ENCODE peak calls at places on chromosomes 5 and 9, in eight cellular contexts. U is fibroblast of mammary gland, V is thoracic aorta, Z is spleen, D is AG04449, X is ovary, Q is IMR-90, J is fibroblast of lung. C is an unnamed sample.

GRCh38 chr5:167792538-167792937 is 498.9 kb upstream of the WWC1 start:
- DNase-seq in U (no peak), V (no peak), Z (no peak), D (no peak), X (no peak), Q (no peak), J (no peak), C (no peak)

GRCh38 chr9:135130266-135130976 is 43.0 kb downstream of the OLFM1 start:
- DNase-seq in U (no peak), V (no peak), Z (no peak), D (no peak), X (no peak), Q (no peak), J (no peak), C (peak; percentile 4)

GRCh38 chr5:125083932-125084331 is 337.5 kb upstream of the ZNF608 start:
- DNase-seq in U (peak; percentile 97), V (no peak), Z (no peak), D (peak; percentile 77), X (no peak), Q (peak; percentile 93), J (peak; percentile 88), C (peak; percentile 82)

GRCh38 chr9:93182572-93182971 is 1.4 kb upstream of the WNK2 start:
- DNase-seq in U (no peak), V (no peak), Z (no peak), D (no peak), X (no peak), Q (no peak), J (no peak), C (no peak)

GRCh38 chr5:980941-981340 is 27.7 kb upstream of the NKD2 start:
- DNase-seq in U (no peak), V (no peak), Z (no peak), D (no peak), X (no peak), Q (no peak), J (no peak), C (no peak)

GRCh38 chr9:135888126-135888765 is 19.1 kb downstream of the CAMSAP1 start:
- DNase-seq in U (no peak), V (no peak), Z (peak; percentile 47), D (no peak), X (no peak), Q (no peak), J (no peak), C (no peak)

GRCh38 chr9:134224827-134225154 is 60.4 kb upstream of the RNU6ATAC start:
- DNase-seq in U (no peak), V (no peak), Z (no peak), D (no peak), X (peak; percentile 16), Q (no peak), J (no peak), C (no peak)

GRCh38 chr5:169703803-169704202 is 66.7 kb downstream of the DOCK2 start:
- DNase-seq in U (peak; percentile 16), V (no peak), Z (no peak), D (no peak), X (no peak), Q (no peak), J (no peak), C (no peak)

GRCh38 chr9:85158512-85158911 is 489.0 kb downstream of the NTRK2 start:
- DNase-seq in U (no peak), V (no peak), Z (no peak), D (no peak), X (no peak), Q (no peak), J (no peak), C (no peak)

GRCh38 chr5:172881691-172882370 is 47.8 kb downstream of the ERGIC1 start:
- DNase-seq in U (peak; percentile 85), V (no peak), Z (no peak), D (no peak), X (no peak), Q (peak; percentile 86), J (peak; percentile 64), C (peak; percentile 63)

GRCh38 chr5:172235132-172235780 is 41.3 kb downstream of the EFCAB9 start:
- DNase-seq in U (peak; percentile 10), V (no peak), Z (no peak), D (no peak), X (no peak), Q (peak; percentile 7), J (peak; percentile 5), C (peak; percentile 14)

GRCh38 chr5:1523480-1523792 is 324 bp downstream of the LPCAT1 start:
- DNase-seq in U (no peak), V (no peak), Z (peak; percentile 91), D (no peak), X (no peak), Q (no peak), J (no peak), C (no peak)

GRCh38 chr9:27125936-27126335 is 16.9 kb downstream of the TEK start:
- DNase-seq in U (peak; percentile 7), V (no peak), Z (no peak), D (no peak), X (no peak), Q (peak; percentile 85), J (peak; percentile 92), C (peak; percentile 17)

GRCh38 chr9:129305246-129305645 is 127.2 kb upstream of the IER5L start:
- DNase-seq in U (no peak), V (no peak), Z (peak; percentile 36), D (no peak), X (peak; percentile 12), Q (no peak), J (no peak), C (no peak)

GRCh38 chr5:137833463-137833862 is 34.2 kb upstream of the MYOT start:
- DNase-seq in U (peak; percentile 86), V (no peak), Z (no peak), D (peak; percentile 44), X (no peak), Q (peak; percentile 47), J (peak; percentile 56), C (peak; percentile 36)

GRCh38 chr9:82031538-82032280 is 43.1 kb downstream of the SPATA31D1 start:
- DNase-seq in U (peak; percentile 91), V (no peak), Z (no peak), D (peak; percentile 28), X (peak; percentile 30), Q (peak; percentile 88), J (peak; percentile 73), C (peak; percentile 93)

GRCh38 chr5:132090107-132090506 is 16.5 kb downstream of the CSF2 start:
- DNase-seq in U (peak; percentile 88), V (no peak), Z (no peak), D (no peak), X (no peak), Q (peak; percentile 93), J (peak; percentile 82), C (peak; percentile 79)
- H3K4me3 ChIP-seq in U (no peak overlapping the region), V (no peak overlapping the region), Z (no peak overlapping the region), D (no peak overlapping the region), X (no peak overlapping the region), Q (no peak overlapping the region), J (no peak overlapping the region), C (no peak overlapping the region)

GRCh38 chr9:18137815-18138214 is 336.1 kb upstream of the ADAMTSL1 start:
- DNase-seq in U (no peak), V (no peak), Z (no peak), D (no peak), X (no peak), Q (no peak), J (no peak), C (no peak)

GRCh38 chr9:18138676-18139075 is 335.3 kb upstream of the ADAMTSL1 start:
- DNase-seq in U (no peak), V (no peak), Z (no peak), D (no peak), X (no peak), Q (no peak), J (no peak), C (no peak)

GRCh38 chr9:18146329-18146728 is 327.6 kb upstream of the ADAMTSL1 start:
- DNase-seq in U (no peak), V (no peak), Z (no peak), D (no peak), X (no peak), Q (no peak), J (no peak), C (no peak)

GRCh38 chr9:18141681-18142080 is 332.3 kb upstream of the ADAMTSL1 start:
- DNase-seq in U (no peak), V (no peak), Z (no peak), D (no peak), X (no peak), Q (no peak), J (no peak), C (no peak)

DNA sequence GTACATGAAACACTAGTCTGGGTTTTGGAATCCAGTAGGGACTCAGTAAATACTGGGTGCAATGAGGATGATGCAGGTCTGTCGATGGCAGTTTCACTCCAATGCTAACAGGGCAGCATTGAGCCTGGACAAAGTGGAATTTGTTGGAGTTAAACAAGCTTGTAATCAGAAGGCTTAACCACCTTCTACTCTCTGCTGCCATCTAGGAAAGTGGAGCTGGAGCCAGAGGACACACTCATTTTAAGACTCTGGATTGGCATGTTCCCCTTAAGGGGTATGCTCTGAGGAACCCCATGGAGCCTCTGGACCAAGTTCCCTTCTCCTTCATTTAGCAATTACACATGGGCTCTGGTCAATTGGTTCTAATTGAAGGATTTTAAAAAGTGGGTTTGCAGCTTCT is 331.0 kb upstream of the ADAMTSL1 start:
- DNase-seq in U (peak; percentile 10), V (no peak), Z (no peak), D (no peak), X (no peak), Q (no peak), J (no peak), C (peak; percentile 25)
- TF ChIP-seq CTCF in U (peak; percentile 23), V (no peak), Z (no peak), D (peak; percentile 21), X (no peak), Q (peak; percentile 9), J (peak; percentile 26), C (peak; percentile 51)

DNA sequence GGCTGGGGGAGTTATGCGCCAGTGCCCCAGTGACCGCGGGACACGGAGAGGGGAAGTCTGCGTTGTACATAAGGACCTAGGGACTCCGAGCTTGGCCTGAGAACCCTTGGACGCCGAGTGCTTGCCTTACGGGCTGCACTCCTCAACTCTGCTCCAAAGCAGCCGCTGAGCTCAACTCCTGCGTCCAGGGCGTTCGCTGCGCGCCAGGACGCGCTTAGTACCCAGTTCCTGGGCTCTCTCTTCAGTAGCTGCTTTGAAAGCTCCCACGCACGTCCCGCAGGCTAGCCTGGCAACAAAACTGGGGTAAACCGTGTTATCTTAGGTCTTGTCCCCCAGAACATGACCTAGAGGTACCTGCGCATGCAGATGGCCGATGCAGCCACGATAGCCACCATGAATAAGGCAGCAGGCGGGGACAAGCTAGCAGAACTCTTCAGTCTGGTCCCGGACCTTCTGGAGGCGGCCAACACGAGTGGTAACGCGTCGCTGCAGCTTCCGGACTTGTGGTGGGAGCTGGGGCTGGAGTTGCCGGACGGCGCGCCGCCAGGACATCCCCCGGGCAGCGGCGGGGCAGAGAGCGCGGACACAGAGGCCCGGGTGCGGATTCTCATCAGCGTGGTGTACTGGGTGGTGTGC is at the start of gene RXFP3:
- DNase-seq in U (peak; percentile 37), V (no peak), Z (no peak), D (no peak), X (no peak), Q (peak; percentile 23), J (peak; percentile 58), C (peak; percentile 44)
- H3K4me3 ChIP-seq in U (peak within 1 kb of the TSS; percentile 52), V (peak within 1 kb of the TSS; percentile 66), Z (peak within 1 kb of the TSS; percentile 27), D (peak within 1 kb of the TSS; percentile 59), X (no peak within 1 kb of the TSS), Q (peak within 1 kb of the TSS; percentile 56), J (peak within 1 kb of the TSS; percentile 63), C (peak within 1 kb of the TSS; percentile 59)

DNA sequence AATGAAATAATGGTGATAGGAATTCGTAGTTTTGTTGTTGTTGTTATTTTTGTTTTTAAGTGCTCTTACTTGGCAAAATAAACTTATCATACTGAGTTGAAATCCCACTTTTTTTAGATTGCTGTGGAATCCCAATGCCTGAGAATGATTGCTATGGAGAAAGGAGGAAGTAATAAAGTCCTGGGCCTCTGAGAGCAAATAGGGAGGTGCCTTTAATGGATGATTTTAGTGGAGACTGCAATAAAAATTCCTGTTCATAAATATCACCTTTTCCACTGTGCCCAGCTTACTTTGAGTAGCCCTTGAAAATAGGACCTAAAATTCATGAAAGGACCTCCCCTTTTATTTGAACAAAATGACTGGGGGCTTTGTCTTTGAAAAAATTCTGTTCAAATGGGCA is 21.8 kb upstream of the ANKH start:
- DNase-seq in U (no peak), V (no peak), Z (no peak), D (no peak), X (no peak), Q (no peak), J (no peak), C (no peak)
- TF ChIP-seq CTCF in U (no peak), V (no peak), Z (no peak), D (no peak), X (no peak), Q (no peak), J (no peak), C (no peak)

C was measured in fibroblast of pulmonary artery.